ENCODE peak calls at places on chromosomes 13 and 19, in nine cellular contexts. M, Y, X, G, E, B, Z, L and K are unnamed samples.

GRCh38 chr13:23159587-23160240 is 21.1 kb upstream of the SGCG start:
- DNase-seq in B (no peak), M (no peak), E (peak; percentile 80), G (no peak), Z (no peak), X (no peak), Y (no peak), L (no peak), K (no peak)

GRCh38 chr19:42095814-42096230 is 19.9 kb downstream of the ZNF574 start:
- DNase-seq in E (peak; percentile 83), X (peak; percentile 43), Z (no peak), L (no peak), M (peak; percentile 83), Y (no peak), B (no peak), G (no peak), K (no peak)

GRCh38 chr13:21673592-21674270 is 2.9 kb downstream of the FGF9 start:
- DNase-seq in Z (peak; percentile 60), G (peak; percentile 23), B (peak; percentile 61), E (peak; percentile 92), M (peak; percentile 35), L (no peak), Y (peak; percentile 58), X (no peak), K (peak; percentile 65)

GRCh38 chr19:15584541-15585115 is 30.4 kb upstream of the CYP4F8 start:
- DNase-seq in Y (peak; percentile 83), X (peak; percentile 15), M (peak; percentile 79), G (peak; percentile 58), B (peak; percentile 77), L (no peak), Z (peak; percentile 82), E (peak; percentile 76), K (peak; percentile 77)

GRCh38 chr13:51639171-51639570 is 54.9 kb downstream of the WDFY2 start:
- DNase-seq in E (no peak), B (no peak), M (no peak), Y (no peak), L (no peak), G (no peak), Z (no peak), X (no peak), K (no peak)

GRCh38 chr13:113806104-113806471 is 47.1 kb downstream of the TMEM255B start:
- DNase-seq in Y (no peak), M (no peak), X (no peak), L (no peak), E (no peak), B (peak; percentile 65), G (no peak), Z (no peak), K (no peak)

GRCh38 chr13:32150794-32151193 is 119.2 kb downstream of the FRY start:
- DNase-seq in X (no peak), G (no peak), E (peak; percentile 15), Z (peak; percentile 33), B (peak; percentile 89), M (no peak), Y (no peak), L (no peak), K (no peak)

GRCh38 chr13:97028441-97029299 is 34.4 kb upstream of the OXGR1 start:
- DNase-seq in E (peak; percentile 30), Z (peak; percentile 73), G (peak; percentile 78), M (peak; percentile 37), L (no peak), X (no peak), Y (peak; percentile 67), B (no peak), K (no peak)

GRCh38 chr13:95245072-95245471 is 56.2 kb downstream of the ABCC4 start:
- DNase-seq in M (no peak), E (no peak), B (no peak), Z (no peak), X (no peak), L (no peak), G (no peak), Y (no peak), K (no peak)

GRCh38 chr13:27791146-27791900 is 960 bp upstream of the GSX1 start:
- DNase-seq in X (no peak), G (no peak), Z (no peak), L (no peak), E (no peak), B (no peak), M (no peak), Y (no peak), K (no peak)

GRCh38 chr13:112168771-112169170 is 101.8 kb downstream of the SOX1 start:
- DNase-seq in L (no peak), B (no peak), G (no peak), Z (no peak), E (no peak), M (no peak), X (no peak), Y (no peak), K (no peak)

GRCh38 chr13:48234652-48235099 is 1.7 kb downstream of the ITM2B start:
- DNase-seq in L (no peak), E (no peak), Z (no peak), Y (no peak), M (no peak), B (no peak), X (no peak), G (peak; percentile 58), K (no peak)

GRCh38 chr13:87459419-87459818 is 211.8 kb upstream of the SLITRK5 start:
- DNase-seq in Z (no peak), Y (no peak), E (no peak), G (peak; percentile 55), B (no peak), M (no peak), X (no peak), L (no peak), K (no peak)

GRCh38 chr13:37615271-37615670 is 16.7 kb upstream of the POSTN start:
- DNase-seq in B (no peak), G (no peak), L (no peak), E (no peak), X (no peak), Y (no peak), M (no peak), Z (no peak), K (no peak)

GRCh38 chr13:38543561-38543960 is 143.3 kb upstream of the FREM2 start:
- DNase-seq in Y (no peak), X (no peak), M (no peak), B (no peak), G (no peak), L (no peak), Z (no peak), E (no peak), K (no peak)

GRCh38 chr19:1929051-1929742 is 11.8 kb upstream of the CSNK1G2 start:
- DNase-seq in L (no peak), X (no peak), B (peak; percentile 89), G (peak; percentile 64), Z (peak; percentile 88), E (peak; percentile 97), Y (peak; percentile 88), M (peak; percentile 87), K (peak; percentile 95)

GRCh38 chr13:113941571-113942191 is 32.2 kb downstream of the C13orf46 start:
- DNase-seq in M (no peak), G (no peak), B (peak; percentile 54), E (no peak), L (no peak), Z (no peak), X (no peak), Y (no peak), K (no peak)

GRCh38 chr19:50551034-50551712 is 17.1 kb downstream of the LRRC4B start:
- DNase-seq in X (no peak), Z (no peak), B (no peak), E (no peak), G (no peak), Y (no peak), L (no peak), M (no peak), K (no peak)

DNA sequence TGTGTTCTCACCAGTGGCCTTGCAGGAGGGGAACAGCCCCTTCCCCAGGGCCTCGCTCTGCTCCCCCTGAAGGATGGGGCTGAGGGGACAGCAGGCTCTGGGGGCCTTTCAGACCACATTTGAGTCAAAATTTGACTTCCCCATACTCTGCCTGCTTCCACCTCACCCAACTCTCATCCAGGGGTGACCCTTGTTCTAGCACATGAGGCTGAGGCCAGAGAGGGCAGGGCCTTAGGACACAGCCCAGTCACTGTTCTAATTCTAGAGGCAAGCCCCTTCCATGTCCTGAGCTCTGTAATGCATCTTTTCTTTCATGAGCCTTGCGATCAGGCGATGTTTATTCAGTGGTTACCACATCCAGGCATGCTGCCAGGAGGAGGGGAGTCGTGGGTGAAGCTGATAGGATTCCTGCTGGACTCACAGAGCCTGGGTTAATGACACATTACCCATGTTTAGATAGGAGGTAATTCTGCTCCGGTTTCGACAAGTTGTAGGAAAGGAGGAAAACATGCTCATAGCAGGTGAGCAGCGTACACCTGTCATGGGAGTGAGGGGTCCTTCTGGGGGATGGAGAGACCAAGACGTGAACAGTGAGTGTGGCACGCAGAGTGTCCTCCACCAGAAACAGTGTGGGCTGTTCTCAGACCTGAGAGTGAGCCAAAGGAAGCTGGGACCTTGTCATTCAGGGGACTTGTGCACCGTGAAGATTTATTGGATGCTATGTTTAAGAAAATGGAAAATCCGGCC is 9.3 kb downstream of the RPS9 start:
- DNase-seq in G (peak; percentile 96), E (no peak), M (peak; percentile 68), B (peak; percentile 96), L (no peak), Z (peak; percentile 93), Y (peak; percentile 97), X (no peak), K (no peak)
- TF ChIP-seq POLR2AphosphoS5 in G (peak; percentile 65), E (peak; percentile 84), M (peak; percentile 88), B (peak; percentile 46), L (peak; percentile 29), Z (peak; percentile 81), Y (peak; percentile 83), X (peak; percentile 17), K (no peak)

DNA sequence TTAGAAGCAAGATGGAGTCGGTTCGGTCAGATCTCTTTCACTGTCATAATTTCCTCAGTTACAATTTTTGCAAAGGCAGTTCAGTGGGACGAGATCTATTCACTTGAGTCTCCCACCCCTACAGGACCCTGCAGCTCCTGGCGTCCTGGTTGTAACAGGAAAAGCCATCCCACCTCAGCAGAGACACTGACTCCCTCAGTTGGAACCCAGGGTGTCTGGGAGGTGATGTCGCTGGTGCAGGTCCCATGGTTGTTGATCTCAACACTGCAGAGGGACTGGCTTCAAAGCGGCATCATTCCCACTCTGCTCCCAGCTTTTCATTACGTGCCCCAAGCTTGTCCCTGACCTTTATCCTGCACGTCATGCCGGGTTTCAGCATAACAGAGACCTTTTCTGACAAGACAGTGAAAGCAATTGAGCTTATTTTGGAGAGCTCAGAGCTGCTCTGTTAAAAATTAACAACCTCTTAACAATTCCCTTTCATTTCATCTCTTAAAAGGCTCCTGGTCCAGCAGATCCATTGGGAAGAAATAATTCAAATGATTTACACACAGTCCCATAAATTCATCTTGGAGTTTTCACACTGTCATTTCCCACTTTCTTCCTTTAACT is 17.6 kb upstream of the COG3 start:
- DNase-seq in M (no peak), B (no peak), G (no peak), E (no peak), Z (no peak), L (no peak), X (no peak), Y (no peak), K (no peak)
- TF ChIP-seq POLR2A in M (no peak), B (no peak), G (no peak), E (no peak), Z (no peak), L (no peak), X (no peak), Y (no peak), K (no peak)

GRCh38 chr19:48588670-48589399 is 17.7 kb upstream of the SPACA4 start:
- DNase-seq in X (peak; percentile 79), M (peak; percentile 95), B (peak; percentile 94), E (peak; percentile 96), Z (peak; percentile 95), Y (peak; percentile 96), L (no peak), G (peak; percentile 74), K (peak; percentile 93)
- TF ChIP-seq POLR2AphosphoS5 in X (no peak), M (no peak), B (no peak), E (no peak), Z (peak; percentile 10), Y (no peak), L (peak; percentile 58), G (no peak), K (no peak)

GRCh38 chr19:2944775-2945574 is at the start of gene ZNF77:
- DNase-seq in M (peak; percentile 100), L (peak; percentile 100), B (peak; percentile 100), G (peak; percentile 99), Y (peak; percentile 99), E (peak; percentile 96), X (peak; percentile 95), Z (peak; percentile 99), K (peak; percentile 98)
- TF ChIP-seq POLR2A in M (peak; percentile 89), L (peak; percentile 21), B (peak; percentile 21), G (peak; percentile 70), Y (peak; percentile 12), E (peak; percentile 68), X (no peak), Z (peak; percentile 75), K (no peak)